ENCODE peak calls at places on chromosomes 13 and 19, in five cellular contexts. N, W, P, E and V are unnamed samples.

GRCh38 chr19:11446652-11447301 is 11.3 kb downstream of the PRKCSH start:
- DNase-seq in P (peak), E (peak), N (peak), W (peak), V (peak)

GRCh38 chr13:110538632-110539031 is 22.9 kb downstream of the RAB20 start:
- DNase-seq in W (no peak), E (peak), N (no peak), P (no peak), V (no peak)

GRCh38 chr13:93169980-93170379 is 56.6 kb upstream of the GPC6 start:
- DNase-seq in E (no peak), N (no peak), W (no peak), P (no peak), V (no peak)

GRCh38 chr13:101785858-101786257 is 333.4 kb downstream of the ITGBL1 start:
- DNase-seq in P (peak), E (peak), N (no peak), W (no peak), V (peak)

GRCh38 chr19:48635263-48635965 is 1.8 kb downstream of the DBP start:
- DNase-seq in W (peak), N (peak), E (peak), P (peak), V (no peak)

GRCh38 chr13:62375653-62376052 is 960.0 kb upstream of the PCDH20 start:
- DNase-seq in P (no peak), N (no peak), E (no peak), W (no peak), V (no peak)

GRCh38 chr13:80753951-80754350 is 413.0 kb upstream of the SPRY2 start:
- DNase-seq in N (no peak), W (no peak), P (no peak), E (no peak), V (no peak)

GRCh38 chr19:43570174-43570791 is 5.0 kb downstream of the XRCC1 start:
- DNase-seq in W (no peak), N (no peak), P (no peak), E (no peak), V (no peak)

GRCh38 chr13:95385373-95385772 is 84.1 kb upstream of the ABCC4 start:
- DNase-seq in N (no peak), P (no peak), E (no peak), W (no peak), V (no peak)

GRCh38 chr13:66994097-66994496 is 236.0 kb downstream of the PCDH9 start:
- DNase-seq in N (peak), E (peak), P (peak), W (peak), V (peak)

GRCh38 chr13:34148359-34148758 is 330.4 kb downstream of the RFC3 start:
- DNase-seq in W (no peak), P (no peak), N (no peak), E (no peak), V (no peak)

GRCh38 chr13:111397202-111397880 is 76.9 kb downstream of the TEX29 start:
- DNase-seq in N (no peak), W (no peak), E (no peak), P (no peak), V (no peak)

GRCh38 chr19:40416918-40417713 is 3.9 kb upstream of the PRX start:
- DNase-seq in N (no peak), P (no peak), E (peak), W (no peak), V (no peak)

GRCh38 chr13:31638577-31638976 is 100.7 kb upstream of the RXFP2 start:
- DNase-seq in N (no peak), W (peak), P (no peak), E (peak), V (no peak)

GRCh38 chr19:18002347-18002850 is 5.6 kb upstream of the ARRDC2 start:
- DNase-seq in P (no peak), N (no peak), E (peak), W (no peak), V (no peak)

GRCh38 chr19:2540646-2541454 is 64.9 kb downstream of the GADD45B start:
- DNase-seq in W (peak), P (no peak), N (no peak), E (peak), V (peak)

GRCh38 chr19:8004723-8005513 is 523 bp downstream of the ELAVL1 start:
- DNase-seq in W (peak), E (no peak), N (no peak), P (no peak), V (peak)

GRCh38 chr19:2168619-2169424 is 5.1 kb downstream of the DOT1L start:
- DNase-seq in N (peak), P (peak), E (peak), W (peak), V (peak)

GRCh38 chr19:50415661-50416033 is 3.1 kb upstream of the SPIB start:
- DNase-seq in P (no peak), E (no peak), N (no peak), W (no peak), V (no peak)